ENCODE peak calls at places on chromosomes 12 and 14, in nine cellular contexts. J is B cell, Y is glutamatergic neuron, B is fibroblast of lung, O is cardiac fibroblast, C is lung, Q is astrocyte of the spinal cord, F is kidney epithelial cell, R is bronchial epithelial cell. I is an unnamed sample.

GRCh38 chr12:121209629-121210572 is at the start of gene P2RX4:
- DNase-seq in J (peak; percentile 91), Y (peak; percentile 85), B (peak; percentile 77), O (peak; percentile 70), C (peak; percentile 87), Q (peak; percentile 65), F (no peak), R (peak; percentile 20), I (peak; percentile 33)

GRCh38 chr12:129887047-129887568 is 16.7 kb downstream of the TMEM132D start:
- DNase-seq in J (no peak), Y (peak; percentile 31), B (no peak), O (no peak), C (peak; percentile 51), Q (peak; percentile 62), F (peak; percentile 19), R (peak; percentile 1), I (no peak)

GRCh38 chr12:52351196-52352059 is 15.9 kb downstream of the KRT85 start:
- DNase-seq in J (no peak), Y (no peak), B (no peak), O (no peak), C (no peak), Q (no peak), F (no peak), R (no peak), I (no peak)

GRCh38 chr14:104362761-104363605 is 216.6 kb upstream of the C14orf180 start:
- DNase-seq in J (no peak), Y (peak; percentile 3), B (no peak), O (no peak), C (no peak), Q (no peak), F (no peak), R (no peak), I (no peak)

GRCh38 chr14:90632451-90632850 is 183.8 kb downstream of the TTC7B start:
- DNase-seq in J (no peak), Y (no peak), B (no peak), O (no peak), C (no peak), Q (peak; percentile 45), F (no peak), R (no peak), I (no peak)

GRCh38 chr12:67520611-67521010 is 127.9 kb upstream of the DYRK2 start:
- DNase-seq in J (no peak), Y (no peak), B (no peak), O (no peak), C (no peak), Q (peak; percentile 26), F (no peak), R (no peak), I (no peak)

GRCh38 chr12:12086331-12086730 is 15.6 kb downstream of the BCL2L14 start:
- DNase-seq in J (no peak), Y (no peak), B (no peak), O (no peak), C (no peak), Q (no peak), F (no peak), R (no peak), I (no peak)

GRCh38 chr12:107480836-107481608 is 204.6 kb upstream of the PWP1 start:
- DNase-seq in J (no peak), Y (no peak), B (no peak), O (no peak), C (no peak), Q (no peak), F (no peak), R (no peak), I (no peak)

GRCh38 chr12:62933871-62934798 is 815 bp downstream of the PPM1H start:
- DNase-seq in J (peak; percentile 36), Y (peak; percentile 68), B (peak; percentile 9), O (peak; percentile 33), C (peak; percentile 38), Q (peak; percentile 25), F (no peak), R (no peak), I (no peak)

DNA sequence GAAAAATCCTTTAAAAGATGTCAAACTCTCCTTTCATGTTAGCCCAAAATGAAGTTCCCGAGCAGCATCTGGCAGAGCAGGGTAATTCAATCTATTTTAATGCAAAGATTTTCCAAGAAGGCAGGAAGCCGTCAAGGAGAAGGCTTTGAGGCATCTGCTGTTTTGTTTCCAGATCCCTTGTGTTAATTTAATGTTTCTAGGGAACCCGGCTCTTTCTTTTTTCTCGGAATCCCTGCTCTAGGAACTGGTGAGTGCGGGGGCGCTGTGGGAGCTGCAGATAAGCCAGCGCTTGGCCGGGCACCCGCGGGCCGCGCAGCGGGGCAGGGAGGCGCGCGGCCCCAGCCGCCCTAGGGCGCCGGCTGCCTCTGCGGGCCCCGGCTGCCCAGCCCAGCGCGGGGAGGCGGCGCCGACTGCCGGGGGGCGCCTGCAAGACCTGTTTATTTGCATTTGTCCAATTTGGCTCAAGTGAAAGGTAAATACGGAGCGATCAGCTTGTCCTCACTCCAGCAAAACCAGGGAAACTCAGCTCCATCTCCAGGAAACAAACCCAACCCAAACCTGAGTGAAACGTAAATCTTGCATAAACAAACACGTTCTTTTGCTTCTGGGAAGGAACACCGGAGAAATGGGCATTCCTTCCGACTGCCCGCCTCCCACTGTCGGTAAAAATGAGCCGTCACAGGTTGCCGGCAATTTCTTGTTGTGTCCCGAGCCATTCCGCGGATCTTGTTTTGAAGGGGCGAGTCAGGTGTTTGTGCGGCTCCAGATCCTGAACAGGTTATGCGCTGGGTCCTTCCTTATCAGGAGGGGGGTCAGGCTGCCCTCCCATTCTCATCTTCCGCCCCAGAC is 65.1 kb downstream of the CRADD start:
- DNase-seq in J (peak; percentile 85), Y (peak; percentile 72), B (peak; percentile 78), O (peak; percentile 67), C (peak; percentile 82), Q (peak; percentile 73), F (no peak), R (peak; percentile 50), I (peak; percentile 47)
- TF ChIP-seq CTCF in J (peak; percentile 26), Y (peak; percentile 12), B (peak; percentile 40), O (peak; percentile 26), C (no peak), Q (peak; percentile 30), F (no peak), R (peak; percentile 28), I (no peak)

GRCh38 chr14:105999361-106000028 is 473.1 kb downstream of the TMEM121 start:
- DNase-seq in J (no peak), Y (no peak), B (no peak), O (peak; percentile 48), C (peak; percentile 58), Q (no peak), F (no peak), R (no peak), I (no peak)
- TF ChIP-seq CTCF in J (peak; percentile 49), Y (no peak), B (peak; percentile 20), O (peak; percentile 45), C (peak; percentile 29), Q (peak; percentile 27), F (peak; percentile 41), R (peak; percentile 14), I (no peak)

GRCh38 chr12:9636807-9637206 is 29.1 kb upstream of the KLRB1 start:
- DNase-seq in J (no peak), Y (no peak), B (no peak), O (no peak), C (no peak), Q (no peak), F (no peak), R (no peak), I (no peak)
- TF ChIP-seq CTCF in J (no peak), Y (no peak), B (no peak), O (no peak), C (no peak), Q (no peak), F (no peak), R (no peak), I (no peak)

GRCh38 chr12:91139264-91139663 is 28.0 kb upstream of the LUM start:
- DNase-seq in J (no peak), Y (no peak), B (peak; percentile 40), O (peak; percentile 36), C (no peak), Q (no peak), F (no peak), R (no peak), I (no peak)

GRCh38 chr12:91129662-91130362 is 18.5 kb upstream of the LUM start:
- DNase-seq in J (no peak), Y (no peak), B (no peak), O (no peak), C (no peak), Q (no peak), F (no peak), R (no peak), I (no peak)

GRCh38 chr12:91138337-91138905 is 27.1 kb upstream of the LUM start:
- DNase-seq in J (no peak), Y (no peak), B (no peak), O (no peak), C (no peak), Q (no peak), F (no peak), R (no peak), I (no peak)

DNA sequence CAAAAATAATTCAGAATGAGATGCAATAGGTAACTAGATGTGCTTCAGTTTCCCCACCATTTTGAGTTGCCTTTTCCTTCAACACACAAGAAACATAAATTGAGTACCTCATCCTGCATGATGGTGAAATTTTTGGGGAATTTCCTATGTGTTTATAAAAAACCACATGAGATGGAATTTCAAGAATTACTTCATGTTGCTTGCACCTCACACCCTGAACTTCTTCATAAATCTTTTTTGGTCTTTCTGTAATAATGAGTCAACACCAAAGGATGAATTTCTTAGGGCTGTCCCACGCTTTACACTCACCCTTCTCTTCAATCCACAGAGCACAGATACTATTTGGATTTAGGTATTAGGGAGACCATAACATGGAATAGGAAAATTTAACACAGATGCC is 22.6 kb upstream of the LUM start:
- DNase-seq in J (no peak), Y (no peak), B (peak; percentile 66), O (peak; percentile 85), C (no peak), Q (peak; percentile 76), F (no peak), R (no peak), I (no peak)
- TF ChIP-seq CTCF in J (no peak), Y (no peak), B (no peak), O (no peak), C (no peak), Q (no peak), F (no peak), R (no peak), I (no peak)

GRCh38 chr12:84157170-84157569 is 755.4 kb downstream of the SLC6A15 start:
- DNase-seq in J (no peak), Y (no peak), B (no peak), O (no peak), C (no peak), Q (no peak), F (no peak), R (no peak), I (no peak)
- TF ChIP-seq CTCF in J (no peak), Y (no peak), B (no peak), O (no peak), C (no peak), Q (no peak), F (no peak), R (no peak), I (no peak)

I was measured in omental fat pad.